ENCODE peak calls at places on chromosomes 16 and 17, in ten cellular contexts. One of them, this sample, is unnamed.

GRCh38 chr17:18185391-18185790 is 1.8 kb downstream of the ALKBH5 start:
- DNase-seq in heart right ventricle: no peak
- DNase-seq in body of pancreas: no peak
- DNase-seq in pancreas: no peak
- DNase-seq in foreskin fibroblast: peak; percentile 69
- DNase-seq in breast epithelium: no peak
- DNase-seq in tibial nerve: no peak
- DNase-seq in right atrium auricular region: no peak
- DNase-seq in Peyer's patch: no peak
- DNase-seq in AG04450: no peak
- DNase-seq in this sample: no peak

GRCh38 chr17:19331134-19331533 is 31.4 kb downstream of the B9D1 start:
- DNase-seq in breast epithelium: no peak
- DNase-seq in heart right ventricle: no peak
- DNase-seq in right atrium auricular region: no peak
- DNase-seq in foreskin fibroblast: peak; percentile 92
- DNase-seq in pancreas: no peak
- DNase-seq in Peyer's patch: no peak
- DNase-seq in body of pancreas: no peak
- DNase-seq in AG04450: peak; percentile 77
- DNase-seq in tibial nerve: no peak
- DNase-seq in this sample: no peak

GRCh38 chr16:53744449-53744848 is 40.5 kb downstream of the FTO start:
- DNase-seq in Peyer's patch: no peak
- DNase-seq in pancreas: no peak
- DNase-seq in AG04450: no peak
- DNase-seq in body of pancreas: no peak
- DNase-seq in foreskin fibroblast: no peak
- DNase-seq in right atrium auricular region: no peak
- DNase-seq in tibial nerve: no peak
- DNase-seq in heart right ventricle: no peak
- DNase-seq in breast epithelium: no peak
- DNase-seq in this sample: no peak

GRCh38 chr16:30348929-30349328 is 6.2 kb downstream of the CD2BP2 start:
- DNase-seq in pancreas: no peak
- DNase-seq in Peyer's patch: no peak
- DNase-seq in right atrium auricular region: no peak
- DNase-seq in body of pancreas: no peak
- DNase-seq in tibial nerve: no peak
- DNase-seq in foreskin fibroblast: no peak
- DNase-seq in AG04450: no peak
- DNase-seq in heart right ventricle: no peak
- DNase-seq in breast epithelium: no peak
- DNase-seq in this sample: no peak

GRCh38 chr17:32518856-32519768 is 32.3 kb downstream of the CDK5R1 start:
- DNase-seq in body of pancreas: peak; percentile 37
- DNase-seq in pancreas: peak; percentile 27
- DNase-seq in heart right ventricle: peak; percentile 62
- DNase-seq in Peyer's patch: peak; percentile 84
- DNase-seq in right atrium auricular region: no peak
- DNase-seq in tibial nerve: no peak
- DNase-seq in foreskin fibroblast: peak; percentile 55
- DNase-seq in AG04450: no peak
- DNase-seq in breast epithelium: no peak
- DNase-seq in this sample: no peak

GRCh38 chr17:4548721-4549531 is 6.3 kb downstream of the MYBBP1A start:
- DNase-seq in right atrium auricular region: no peak
- DNase-seq in AG04450: no peak
- DNase-seq in pancreas: no peak
- DNase-seq in body of pancreas: no peak
- DNase-seq in Peyer's patch: no peak
- DNase-seq in tibial nerve: no peak
- DNase-seq in foreskin fibroblast: no peak
- DNase-seq in breast epithelium: no peak
- DNase-seq in heart right ventricle: no peak
- DNase-seq in this sample: no peak

GRCh38 chr17:5329784-5330557 is 47.9 kb downstream of the RABEP1 start:
- DNase-seq in AG04450: no peak
- DNase-seq in pancreas: no peak
- DNase-seq in breast epithelium: no peak
- DNase-seq in tibial nerve: no peak
- DNase-seq in Peyer's patch: no peak
- DNase-seq in foreskin fibroblast: no peak
- DNase-seq in heart right ventricle: no peak
- DNase-seq in right atrium auricular region: no peak
- DNase-seq in body of pancreas: no peak
- DNase-seq in this sample: no peak

GRCh38 chr17:55161935-55162555 is 102.7 kb upstream of the HLF start:
- DNase-seq in foreskin fibroblast: peak; percentile 93
- DNase-seq in Peyer's patch: no peak
- DNase-seq in body of pancreas: no peak
- DNase-seq in breast epithelium: no peak
- DNase-seq in tibial nerve: no peak
- DNase-seq in heart right ventricle: no peak
- DNase-seq in right atrium auricular region: no peak
- DNase-seq in AG04450: peak; percentile 42
- DNase-seq in pancreas: no peak
- DNase-seq in this sample: peak; percentile 69

GRCh38 chr16:25135239-25135878 is 23.8 kb downstream of the LCMT1 start:
- DNase-seq in right atrium auricular region: no peak
- DNase-seq in breast epithelium: no peak
- DNase-seq in tibial nerve: no peak
- DNase-seq in Peyer's patch: no peak
- DNase-seq in AG04450: peak; percentile 63
- DNase-seq in pancreas: no peak
- DNase-seq in foreskin fibroblast: peak; percentile 79
- DNase-seq in body of pancreas: no peak
- DNase-seq in heart right ventricle: no peak
- DNase-seq in this sample: peak; percentile 32

GRCh38 chr16:75546293-75546692 is 9.8 kb downstream of the TMEM231 start:
- DNase-seq in body of pancreas: no peak
- DNase-seq in breast epithelium: no peak
- DNase-seq in pancreas: no peak
- DNase-seq in foreskin fibroblast: peak; percentile 17
- DNase-seq in AG04450: no peak
- DNase-seq in right atrium auricular region: no peak
- DNase-seq in heart right ventricle: no peak
- DNase-seq in tibial nerve: no peak
- DNase-seq in Peyer's patch: no peak
- DNase-seq in this sample: no peak

GRCh38 chr17:6327007-6327406 is 107.9 kb downstream of the AIPL1 start:
- DNase-seq in AG04450: no peak
- DNase-seq in breast epithelium: no peak
- DNase-seq in body of pancreas: no peak
- DNase-seq in heart right ventricle: peak; percentile 33
- DNase-seq in Peyer's patch: no peak
- DNase-seq in tibial nerve: no peak
- DNase-seq in right atrium auricular region: no peak
- DNase-seq in pancreas: no peak
- DNase-seq in foreskin fibroblast: no peak
- DNase-seq in this sample: no peak

GRCh38 chr17:4057731-4058130 is 85.1 kb downstream of the ZZEF1 start:
- DNase-seq in heart right ventricle: no peak
- DNase-seq in body of pancreas: no peak
- DNase-seq in tibial nerve: no peak
- DNase-seq in AG04450: no peak
- DNase-seq in Peyer's patch: no peak
- DNase-seq in breast epithelium: no peak
- DNase-seq in right atrium auricular region: no peak
- DNase-seq in pancreas: no peak
- DNase-seq in foreskin fibroblast: no peak
- DNase-seq in this sample: no peak

GRCh38 chr16:52827456-52827855 is 225.2 kb downstream of the CHD9NB start:
- DNase-seq in breast epithelium: no peak
- DNase-seq in foreskin fibroblast: no peak
- DNase-seq in pancreas: no peak
- DNase-seq in tibial nerve: no peak
- DNase-seq in AG04450: no peak
- DNase-seq in Peyer's patch: no peak
- DNase-seq in right atrium auricular region: no peak
- DNase-seq in body of pancreas: no peak
- DNase-seq in heart right ventricle: no peak
- DNase-seq in this sample: no peak

GRCh38 chr16:48318630-48319029 is 66.6 kb downstream of the SIAH1 start:
- DNase-seq in heart right ventricle: no peak
- DNase-seq in tibial nerve: no peak
- DNase-seq in pancreas: peak; percentile 29
- DNase-seq in right atrium auricular region: no peak
- DNase-seq in foreskin fibroblast: peak; percentile 25
- DNase-seq in AG04450: no peak
- DNase-seq in breast epithelium: no peak
- DNase-seq in body of pancreas: no peak
- DNase-seq in Peyer's patch: peak; percentile 57
- DNase-seq in this sample: no peak

GRCh38 chr17:77366558-77367245 is 225.9 kb downstream of the SEC14L1 start:
- DNase-seq in heart right ventricle: no peak
- DNase-seq in foreskin fibroblast: peak; percentile 77
- DNase-seq in breast epithelium: no peak
- DNase-seq in pancreas: no peak
- DNase-seq in right atrium auricular region: no peak
- DNase-seq in body of pancreas: no peak
- DNase-seq in AG04450: no peak
- DNase-seq in tibial nerve: no peak
- DNase-seq in Peyer's patch: peak; percentile 75
- DNase-seq in this sample: no peak

GRCh38 chr16:76780556-76780955 is 410.4 kb upstream of the MON1B start:
- DNase-seq in breast epithelium: no peak
- DNase-seq in heart right ventricle: no peak
- DNase-seq in tibial nerve: no peak
- DNase-seq in body of pancreas: no peak
- DNase-seq in AG04450: no peak
- DNase-seq in foreskin fibroblast: no peak
- DNase-seq in right atrium auricular region: no peak
- DNase-seq in pancreas: no peak
- DNase-seq in Peyer's patch: no peak
- DNase-seq in this sample: no peak

GRCh38 chr16:23624092-23624491 is 17.0 kb downstream of the PALB2 start:
- DNase-seq in foreskin fibroblast: no peak
- DNase-seq in heart right ventricle: no peak
- DNase-seq in pancreas: no peak
- DNase-seq in body of pancreas: no peak
- DNase-seq in breast epithelium: no peak
- DNase-seq in Peyer's patch: no peak
- DNase-seq in right atrium auricular region: no peak
- DNase-seq in AG04450: no peak
- DNase-seq in tibial nerve: no peak
- DNase-seq in this sample: no peak

GRCh38 chr16:68227183-68227793 is 8.6 kb downstream of the ESRP2 start:
- DNase-seq in Peyer's patch: peak; percentile 55
- DNase-seq in heart right ventricle: no peak
- DNase-seq in foreskin fibroblast: no peak
- DNase-seq in right atrium auricular region: peak; percentile 43
- DNase-seq in pancreas: no peak
- DNase-seq in AG04450: no peak
- DNase-seq in tibial nerve: no peak
- DNase-seq in body of pancreas: no peak
- DNase-seq in breast epithelium: no peak
- DNase-seq in this sample: no peak

GRCh38 chr17:60311936-60312335 is 80.0 kb downstream of the USP32 start:
- DNase-seq in heart right ventricle: no peak
- DNase-seq in pancreas: no peak
- DNase-seq in right atrium auricular region: no peak
- DNase-seq in breast epithelium: no peak
- DNase-seq in Peyer's patch: no peak
- DNase-seq in body of pancreas: no peak
- DNase-seq in tibial nerve: no peak
- DNase-seq in foreskin fibroblast: peak; percentile 49
- DNase-seq in AG04450: no peak
- DNase-seq in this sample: no peak

GRCh38 chr16:28136751-28137434 is 73.4 kb upstream of the GSG1L start:
- DNase-seq in foreskin fibroblast: no peak
- DNase-seq in breast epithelium: no peak
- DNase-seq in tibial nerve: no peak
- DNase-seq in heart right ventricle: no peak
- DNase-seq in AG04450: no peak
- DNase-seq in Peyer's patch: peak; percentile 61
- DNase-seq in right atrium auricular region: no peak
- DNase-seq in body of pancreas: no peak
- DNase-seq in pancreas: no peak
- DNase-seq in this sample: no peak

GRCh38 chr17:47687748-47688147 is 6.2 kb upstream of the TBKBP1 start:
- DNase-seq in right atrium auricular region: no peak
- DNase-seq in pancreas: no peak
- DNase-seq in body of pancreas: no peak
- DNase-seq in AG04450: no peak
- DNase-seq in tibial nerve: no peak
- DNase-seq in breast epithelium: no peak
- DNase-seq in heart right ventricle: no peak
- DNase-seq in Peyer's patch: no peak
- DNase-seq in foreskin fibroblast: peak; percentile 83
- DNase-seq in this sample: no peak

GRCh38 chr16:88627531-88628411 is 10.6 kb upstream of the IL17C start:
- DNase-seq in right atrium auricular region: no peak
- DNase-seq in foreskin fibroblast: no peak
- DNase-seq in heart right ventricle: no peak
- DNase-seq in body of pancreas: no peak
- DNase-seq in pancreas: no peak
- DNase-seq in tibial nerve: no peak
- DNase-seq in Peyer's patch: no peak
- DNase-seq in breast epithelium: no peak
- DNase-seq in AG04450: no peak
- DNase-seq in this sample: no peak
- TF ChIP-seq CTCF in right atrium auricular region: no peak
- TF ChIP-seq CTCF in foreskin fibroblast: no peak
- TF ChIP-seq CTCF in heart right ventricle: no peak
- TF ChIP-seq CTCF in body of pancreas: no peak
- TF ChIP-seq CTCF in pancreas: no peak
- TF ChIP-seq CTCF in tibial nerve: no peak
- TF ChIP-seq CTCF in Peyer's patch: no peak
- TF ChIP-seq CTCF in breast epithelium: no peak
- TF ChIP-seq CTCF in AG04450: no peak
- TF ChIP-seq CTCF in this sample: no peak

GRCh38 chr17:7651959-7652658 is 1.4 kb downstream of the ATP1B2 start:
- DNase-seq in AG04450: no peak
- DNase-seq in tibial nerve: no peak
- DNase-seq in foreskin fibroblast: no peak
- DNase-seq in pancreas: no peak
- DNase-seq in breast epithelium: no peak
- DNase-seq in heart right ventricle: no peak
- DNase-seq in right atrium auricular region: no peak
- DNase-seq in Peyer's patch: no peak
- DNase-seq in body of pancreas: no peak
- DNase-seq in this sample: no peak
- H3K4me3 ChIP-seq in AG04450: no peak overlapping the region
- H3K4me3 ChIP-seq in tibial nerve: peak overlapping the region; percentile 56
- H3K4me3 ChIP-seq in foreskin fibroblast: no peak overlapping the region
- H3K4me3 ChIP-seq in pancreas: peak overlapping the region; percentile 15
- H3K4me3 ChIP-seq in breast epithelium: peak overlapping the region; percentile 39
- H3K4me3 ChIP-seq in heart right ventricle: peak overlapping the region; percentile 63
- H3K4me3 ChIP-seq in right atrium auricular region: no peak overlapping the region
- H3K4me3 ChIP-seq in Peyer's patch: no peak overlapping the region
- H3K4me3 ChIP-seq in body of pancreas: no peak overlapping the region
- H3K4me3 ChIP-seq in this sample: no peak overlapping the region

GRCh38 chr17:80692931-80693467 is 148.4 kb downstream of the RPTOR start:
- DNase-seq in breast epithelium: no peak
- DNase-seq in foreskin fibroblast: peak; percentile 17
- DNase-seq in heart right ventricle: no peak
- DNase-seq in body of pancreas: no peak
- DNase-seq in AG04450: no peak
- DNase-seq in pancreas: no peak
- DNase-seq in Peyer's patch: no peak
- DNase-seq in tibial nerve: no peak
- DNase-seq in right atrium auricular region: no peak
- DNase-seq in this sample: no peak
- TF ChIP-seq CTCF in breast epithelium: no peak
- TF ChIP-seq CTCF in foreskin fibroblast: no peak
- TF ChIP-seq CTCF in heart right ventricle: no peak
- TF ChIP-seq CTCF in body of pancreas: no peak
- TF ChIP-seq CTCF in AG04450: no peak
- TF ChIP-seq CTCF in pancreas: no peak
- TF ChIP-seq CTCF in Peyer's patch: no peak
- TF ChIP-seq CTCF in tibial nerve: no peak
- TF ChIP-seq CTCF in right atrium auricular region: no peak
- TF ChIP-seq CTCF in this sample: no peak

GRCh38 chr17:45433136-45433535 is 466 bp upstream of the ARHGAP27 start:
- DNase-seq in AG04450: no peak
- DNase-seq in breast epithelium: no peak
- DNase-seq in tibial nerve: no peak
- DNase-seq in Peyer's patch: no peak
- DNase-seq in pancreas: no peak
- DNase-seq in foreskin fibroblast: no peak
- DNase-seq in heart right ventricle: no peak
- DNase-seq in body of pancreas: no peak
- DNase-seq in right atrium auricular region: no peak
- DNase-seq in this sample: no peak
- H3K4me3 ChIP-seq in AG04450: no peak overlapping the region
- H3K4me3 ChIP-seq in breast epithelium: no peak overlapping the region
- H3K4me3 ChIP-seq in tibial nerve: no peak overlapping the region
- H3K4me3 ChIP-seq in Peyer's patch: no peak overlapping the region
- H3K4me3 ChIP-seq in pancreas: no peak overlapping the region
- H3K4me3 ChIP-seq in foreskin fibroblast: no peak overlapping the region
- H3K4me3 ChIP-seq in heart right ventricle: peak overlapping the region; percentile 62
- H3K4me3 ChIP-seq in body of pancreas: no peak overlapping the region
- H3K4me3 ChIP-seq in right atrium auricular region: no peak overlapping the region
- H3K4me3 ChIP-seq in this sample: no peak overlapping the region